ENCODE peak calls at places on chromosome 7, in six cellular contexts. One of them, this sample, is unnamed.

GRCh38 chr7:78301361-78301760 is 502.8 kb downstream of the PHTF2 start:
- DNase-seq in fibroblast of lung: peak; percentile 9
- DNase-seq in heart left ventricle: no peak
- DNase-seq in body of pancreas: no peak
- DNase-seq in PC-3: no peak
- DNase-seq in IMR-90: peak; percentile 56
- DNase-seq in this sample: no peak

GRCh38 chr7:29146082-29146706 is at the start of gene CPVL:
- DNase-seq in body of pancreas: peak; percentile 73
- DNase-seq in PC-3: peak; percentile 73
- DNase-seq in fibroblast of lung: no peak
- DNase-seq in IMR-90: no peak
- DNase-seq in heart left ventricle: peak; percentile 84
- DNase-seq in this sample: peak; percentile 87

GRCh38 chr7:159008055-159008405 is 136.6 kb downstream of the VIPR2 start:
- DNase-seq in IMR-90: no peak
- DNase-seq in body of pancreas: no peak
- DNase-seq in PC-3: no peak
- DNase-seq in fibroblast of lung: no peak
- DNase-seq in heart left ventricle: peak; percentile 51
- DNase-seq in this sample: no peak

GRCh38 chr7:27178366-27178765 is 4.2 kb upstream of the HOXA10 start:
- DNase-seq in body of pancreas: no peak
- DNase-seq in fibroblast of lung: no peak
- DNase-seq in heart left ventricle: no peak
- DNase-seq in IMR-90: no peak
- DNase-seq in PC-3: no peak
- DNase-seq in this sample: no peak

GRCh38 chr7:76294344-76295024 is 8.0 kb upstream of the HSPB1 start:
- DNase-seq in fibroblast of lung: peak; percentile 96
- DNase-seq in body of pancreas: peak; percentile 98
- DNase-seq in IMR-90: peak; percentile 93
- DNase-seq in heart left ventricle: peak; percentile 97
- DNase-seq in PC-3: peak; percentile 92
- DNase-seq in this sample: no peak

GRCh38 chr7:101891936-101892640 is 74.7 kb downstream of the CUX1 start:
- DNase-seq in body of pancreas: no peak
- DNase-seq in fibroblast of lung: peak; percentile 38
- DNase-seq in heart left ventricle: no peak
- DNase-seq in PC-3: no peak
- DNase-seq in IMR-90: no peak
- DNase-seq in this sample: no peak

GRCh38 chr7:23093546-23093945 is 12.0 kb upstream of the KLHL7 start:
- DNase-seq in fibroblast of lung: no peak
- DNase-seq in heart left ventricle: no peak
- DNase-seq in PC-3: peak; percentile 66
- DNase-seq in body of pancreas: no peak
- DNase-seq in IMR-90: peak; percentile 65
- DNase-seq in this sample: no peak

GRCh38 chr7:41003031-41003925 is 699.6 kb downstream of the INHBA start:
- DNase-seq in PC-3: peak; percentile 79
- DNase-seq in heart left ventricle: no peak
- DNase-seq in IMR-90: peak; percentile 40
- DNase-seq in body of pancreas: no peak
- DNase-seq in fibroblast of lung: peak; percentile 51
- DNase-seq in this sample: peak; percentile 49

GRCh38 chr7:75531359-75531821 is 39.3 kb downstream of the SPDYE5 start:
- DNase-seq in PC-3: peak; percentile 32
- DNase-seq in heart left ventricle: no peak
- DNase-seq in fibroblast of lung: no peak
- DNase-seq in body of pancreas: no peak
- DNase-seq in IMR-90: peak; percentile 17
- DNase-seq in this sample: no peak

GRCh38 chr7:102042016-102042656 is 224.7 kb downstream of the CUX1 start:
- DNase-seq in PC-3: peak; percentile 79
- DNase-seq in heart left ventricle: no peak
- DNase-seq in body of pancreas: no peak
- DNase-seq in IMR-90: peak; percentile 86
- DNase-seq in fibroblast of lung: peak; percentile 18
- DNase-seq in this sample: no peak

GRCh38 chr7:12715372-12716133 is 28.1 kb downstream of the ARL4A start:
- DNase-seq in PC-3: peak; percentile 97
- DNase-seq in fibroblast of lung: peak; percentile 99
- DNase-seq in body of pancreas: peak; percentile 80
- DNase-seq in IMR-90: peak; percentile 95
- DNase-seq in heart left ventricle: peak; percentile 65
- DNase-seq in this sample: peak; percentile 73

GRCh38 chr7:66099551-66100407 is 14.9 kb upstream of the CRCP start:
- DNase-seq in IMR-90: peak; percentile 89
- DNase-seq in fibroblast of lung: peak; percentile 84
- DNase-seq in PC-3: peak; percentile 89
- DNase-seq in body of pancreas: peak; percentile 92
- DNase-seq in heart left ventricle: no peak
- DNase-seq in this sample: peak; percentile 63

GRCh38 chr7:151271699-151272355 is 23.3 kb upstream of the SMARCD3 start:
- DNase-seq in heart left ventricle: no peak
- DNase-seq in IMR-90: peak; percentile 40
- DNase-seq in fibroblast of lung: peak; percentile 67
- DNase-seq in body of pancreas: peak; percentile 81
- DNase-seq in PC-3: no peak
- DNase-seq in this sample: peak; percentile 52

GRCh38 chr7:69957661-69958060 is 359.4 kb downstream of the AUTS2 start:
- DNase-seq in IMR-90: no peak
- DNase-seq in body of pancreas: no peak
- DNase-seq in PC-3: no peak
- DNase-seq in fibroblast of lung: no peak
- DNase-seq in heart left ventricle: no peak
- DNase-seq in this sample: no peak

GRCh38 chr7:69963388-69963787 is 365.1 kb downstream of the AUTS2 start:
- DNase-seq in body of pancreas: no peak
- DNase-seq in heart left ventricle: no peak
- DNase-seq in fibroblast of lung: no peak
- DNase-seq in PC-3: no peak
- DNase-seq in IMR-90: no peak
- DNase-seq in this sample: no peak

GRCh38 chr7:69962856-69963149 is 364.5 kb downstream of the AUTS2 start:
- DNase-seq in heart left ventricle: no peak
- DNase-seq in IMR-90: no peak
- DNase-seq in body of pancreas: no peak
- DNase-seq in PC-3: no peak
- DNase-seq in fibroblast of lung: peak; percentile 14
- DNase-seq in this sample: peak; percentile 24

GRCh38 chr7:69962077-69962855 is 364.0 kb downstream of the AUTS2 start:
- DNase-seq in body of pancreas: peak; percentile 6
- DNase-seq in IMR-90: no peak
- DNase-seq in fibroblast of lung: peak; percentile 22
- DNase-seq in heart left ventricle: no peak
- DNase-seq in PC-3: no peak
- DNase-seq in this sample: no peak

GRCh38 chr7:69961396-69961795 is 363.1 kb downstream of the AUTS2 start:
- DNase-seq in heart left ventricle: no peak
- DNase-seq in IMR-90: no peak
- DNase-seq in body of pancreas: no peak
- DNase-seq in PC-3: no peak
- DNase-seq in fibroblast of lung: peak; percentile 11
- DNase-seq in this sample: no peak
- H3K27ac ChIP-seq in heart left ventricle: peak overlapping the region; percentile 47
- H3K27ac ChIP-seq in IMR-90: no peak overlapping the region
- H3K27ac ChIP-seq in body of pancreas: no peak overlapping the region
- H3K27ac ChIP-seq in PC-3: no peak overlapping the region
- H3K27ac ChIP-seq in fibroblast of lung: no peak overlapping the region
- H3K27ac ChIP-seq in this sample: peak overlapping the region; percentile 87

GRCh38 chr7:1288996-1289551 is 56.4 kb downstream of the UNCX start:
- DNase-seq in heart left ventricle: no peak
- DNase-seq in PC-3: no peak
- DNase-seq in body of pancreas: no peak
- DNase-seq in fibroblast of lung: no peak
- DNase-seq in IMR-90: no peak
- DNase-seq in this sample: no peak
- H3K27me3 ChIP-seq in heart left ventricle: peaks cover 18% of the 10 kb centered on the region
- H3K27me3 ChIP-seq in PC-3: peaks cover 60% of the 10 kb centered on the region
- H3K27me3 ChIP-seq in body of pancreas: no peaks in the 10 kb centered on the region
- H3K27me3 ChIP-seq in fibroblast of lung: peaks cover 16% of the 10 kb centered on the region
- H3K27me3 ChIP-seq in IMR-90: peaks cover 77% of the 10 kb centered on the region
- H3K27me3 ChIP-seq in this sample: no peaks in the 10 kb centered on the region

DNA sequence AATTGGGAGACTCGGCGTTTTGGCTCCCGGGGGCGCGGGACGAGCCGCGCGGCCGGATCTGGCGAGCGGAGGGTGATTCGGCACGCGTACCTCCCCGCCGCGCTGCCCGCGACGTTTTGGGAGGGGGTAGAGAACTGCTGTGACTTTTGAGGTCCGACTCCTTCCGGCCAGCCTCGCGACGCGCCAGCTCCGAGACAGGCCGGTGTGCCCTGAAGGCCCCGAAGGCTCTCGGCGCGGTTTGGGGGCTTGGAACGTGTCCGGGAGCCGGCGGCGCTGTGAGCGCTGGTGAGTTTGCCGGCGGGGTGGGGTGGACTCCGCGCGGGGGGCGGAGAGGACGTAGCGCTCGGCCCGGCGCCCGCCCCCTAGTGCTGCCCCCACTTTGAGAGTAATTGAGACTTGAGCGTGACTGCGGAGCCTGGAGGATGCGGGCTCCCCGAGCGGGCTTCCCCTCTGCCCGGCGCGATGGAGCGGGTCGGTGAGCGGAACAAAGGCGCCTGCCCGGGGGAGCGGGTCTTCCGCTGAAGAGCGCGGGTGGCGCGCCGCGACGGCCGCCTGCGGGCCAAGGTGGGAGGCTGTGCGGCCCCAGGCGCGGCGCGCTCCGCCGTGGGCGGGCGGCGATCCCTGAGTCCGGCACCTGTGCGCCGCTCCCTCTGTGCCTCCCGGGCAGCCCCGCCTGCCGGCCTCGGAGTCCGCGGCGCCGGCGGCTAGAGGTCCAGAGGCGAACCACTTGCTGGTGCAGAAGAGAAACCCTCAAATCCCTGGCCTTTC is at the start of gene GALNT17:
- DNase-seq in heart left ventricle: no peak
- DNase-seq in fibroblast of lung: no peak
- DNase-seq in PC-3: no peak
- DNase-seq in IMR-90: no peak
- DNase-seq in body of pancreas: peak; percentile 3
- DNase-seq in this sample: no peak
- TF ChIP-seq CTCF in heart left ventricle: no peak
- TF ChIP-seq CTCF in fibroblast of lung: no peak
- TF ChIP-seq CTCF in PC-3: no peak
- TF ChIP-seq CTCF in IMR-90: no peak
- TF ChIP-seq CTCF in body of pancreas: no peak
- TF ChIP-seq CTCF in this sample: no peak

DNA sequence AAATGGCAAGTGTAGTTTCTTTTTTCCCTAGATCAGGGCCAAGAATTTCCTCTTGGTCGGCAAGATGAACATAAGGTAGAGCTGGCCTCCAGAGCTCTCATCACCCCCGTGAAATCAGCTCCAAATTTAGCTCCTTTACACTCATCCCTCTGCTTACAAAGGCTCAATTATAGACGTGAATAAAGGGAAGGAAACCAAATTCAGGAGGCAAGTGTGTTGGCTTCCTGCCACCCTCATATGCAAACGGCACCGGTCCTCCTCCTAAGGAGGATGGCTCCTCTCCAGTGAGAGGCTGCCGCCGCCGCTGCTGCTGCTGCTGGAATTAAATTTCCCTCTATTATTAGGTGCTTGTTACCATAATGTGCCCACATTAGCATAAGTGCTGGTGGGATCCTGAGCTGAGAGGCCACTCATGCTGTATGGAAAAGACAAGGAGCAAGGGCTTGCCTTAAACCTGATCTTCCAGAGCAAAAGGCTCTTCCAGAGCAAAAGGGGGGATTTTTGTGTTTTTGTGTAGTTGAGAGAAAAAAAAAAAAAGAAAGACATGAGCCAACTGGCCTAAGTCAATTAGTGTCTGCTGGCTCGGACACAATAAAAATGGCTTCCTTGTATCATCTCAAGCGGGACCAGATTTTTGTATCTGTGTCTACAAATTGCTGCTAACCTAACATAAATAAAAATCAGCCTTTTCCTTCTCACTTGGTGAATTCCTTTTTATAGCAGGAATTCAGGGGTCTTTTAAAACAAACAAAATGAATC is 68.4 kb downstream of the CDHR3 start:
- DNase-seq in PC-3: no peak
- DNase-seq in IMR-90: no peak
- DNase-seq in fibroblast of lung: peak; percentile 50
- DNase-seq in body of pancreas: no peak
- DNase-seq in heart left ventricle: no peak
- DNase-seq in this sample: no peak
- H3K27ac ChIP-seq in PC-3: no peak overlapping the region
- H3K27ac ChIP-seq in IMR-90: no peak overlapping the region
- H3K27ac ChIP-seq in fibroblast of lung: no peak overlapping the region
- H3K27ac ChIP-seq in body of pancreas: no peak overlapping the region
- H3K27ac ChIP-seq in heart left ventricle: no peak overlapping the region
- H3K27ac ChIP-seq in this sample: no peak overlapping the region

GRCh38 chr7:129786825-129787563 is 165.8 kb downstream of the UBE2H start:
- DNase-seq in heart left ventricle: no peak
- DNase-seq in PC-3: no peak
- DNase-seq in fibroblast of lung: no peak
- DNase-seq in body of pancreas: no peak
- DNase-seq in IMR-90: no peak
- DNase-seq in this sample: no peak
- H3K27me3 ChIP-seq in heart left ventricle: peaks cover 30% of the 10 kb centered on the region
- H3K27me3 ChIP-seq in PC-3: no peaks in the 10 kb centered on the region
- H3K27me3 ChIP-seq in fibroblast of lung: peaks cover 50% of the 10 kb centered on the region
- H3K27me3 ChIP-seq in body of pancreas: no peaks in the 10 kb centered on the region
- H3K27me3 ChIP-seq in IMR-90: peaks cover 69% of the 10 kb centered on the region
- H3K27me3 ChIP-seq in this sample: no peaks in the 10 kb centered on the region

DNA sequence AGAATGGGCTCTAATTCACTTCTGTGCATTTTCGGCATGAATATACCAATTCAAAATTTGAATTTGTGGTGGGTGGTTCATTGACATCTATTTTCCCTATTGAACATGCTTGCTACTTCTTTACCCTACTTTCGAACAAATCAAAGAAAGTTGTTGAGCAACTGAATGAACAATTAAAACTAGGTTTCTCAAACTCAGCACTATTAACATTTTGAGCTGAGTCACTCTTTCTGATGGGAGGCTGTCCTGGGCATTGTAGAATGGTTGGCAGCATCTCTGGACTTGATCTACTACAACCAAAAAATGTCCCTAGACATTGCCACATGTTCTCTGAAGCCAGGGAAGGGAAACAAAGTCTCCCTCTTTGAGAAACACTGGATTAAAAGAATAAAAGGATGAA is 116.7 kb downstream of the COL28A1 start:
- DNase-seq in fibroblast of lung: no peak
- DNase-seq in IMR-90: no peak
- DNase-seq in body of pancreas: no peak
- DNase-seq in PC-3: no peak
- DNase-seq in heart left ventricle: no peak
- DNase-seq in this sample: no peak
- TF ChIP-seq CTCF in fibroblast of lung: no peak
- TF ChIP-seq CTCF in IMR-90: no peak
- TF ChIP-seq CTCF in body of pancreas: no peak
- TF ChIP-seq CTCF in PC-3: no peak
- TF ChIP-seq CTCF in heart left ventricle: no peak
- TF ChIP-seq CTCF in this sample: no peak

GRCh38 chr7:38902443-38902842 is 6.5 kb downstream of the VPS41 start:
- DNase-seq in body of pancreas: no peak
- DNase-seq in heart left ventricle: no peak
- DNase-seq in fibroblast of lung: no peak
- DNase-seq in PC-3: no peak
- DNase-seq in IMR-90: no peak
- DNase-seq in this sample: no peak
- H3K27ac ChIP-seq in body of pancreas: no peak overlapping the region
- H3K27ac ChIP-seq in heart left ventricle: no peak overlapping the region
- H3K27ac ChIP-seq in fibroblast of lung: no peak overlapping the region
- H3K27ac ChIP-seq in PC-3: no peak overlapping the region
- H3K27ac ChIP-seq in IMR-90: no peak overlapping the region
- H3K27ac ChIP-seq in this sample: no peak overlapping the region

GRCh38 chr7:25383402-25383801 is 155.1 kb upstream of the NPVF start:
- DNase-seq in heart left ventricle: no peak
- DNase-seq in body of pancreas: no peak
- DNase-seq in IMR-90: no peak
- DNase-seq in fibroblast of lung: no peak
- DNase-seq in PC-3: no peak
- DNase-seq in this sample: no peak
- H3K27me3 ChIP-seq in heart left ventricle: no peaks in the 10 kb centered on the region
- H3K27me3 ChIP-seq in body of pancreas: no peaks in the 10 kb centered on the region
- H3K27me3 ChIP-seq in IMR-90: peaks cover 1% of the 10 kb centered on the region
- H3K27me3 ChIP-seq in fibroblast of lung: peaks cover 9% of the 10 kb centered on the region
- H3K27me3 ChIP-seq in PC-3: peaks cover 60% of the 10 kb centered on the region
- H3K27me3 ChIP-seq in this sample: peaks cover 10% of the 10 kb centered on the region